ENCODE peak calls at places on chromosomes 12 and 14, in seven cellular contexts. One of them, this sample, is unnamed.

GRCh38 chr14:64746298-64747250 is 42.4 kb downstream of the PLEKHG3 start:
- DNase-seq in IMR-90: peak
- DNase-seq in cardiac muscle cell: no peak
- DNase-seq in CD4-positive, alpha-beta T cell: no peak
- DNase-seq in mammary epithelial cell: no peak
- DNase-seq in AG10803: peak
- DNase-seq in A549: no peak
- DNase-seq in this sample: no peak

GRCh38 chr14:93081875-93082570 is 33.7 kb downstream of the ITPK1 start:
- DNase-seq in IMR-90: no peak
- DNase-seq in cardiac muscle cell: no peak
- DNase-seq in CD4-positive, alpha-beta T cell: no peak
- DNase-seq in mammary epithelial cell: no peak
- DNase-seq in AG10803: no peak
- DNase-seq in A549: no peak
- DNase-seq in this sample: no peak

GRCh38 chr12:77401480-77402105 is 336.2 kb upstream of the E2F7 start:
- DNase-seq in IMR-90: no peak
- DNase-seq in cardiac muscle cell: no peak
- DNase-seq in CD4-positive, alpha-beta T cell: no peak
- DNase-seq in mammary epithelial cell: no peak
- DNase-seq in AG10803: peak
- DNase-seq in A549: no peak
- DNase-seq in this sample: no peak

GRCh38 chr12:91222746-91223145 is 40.1 kb upstream of the DCN start:
- DNase-seq in IMR-90: peak
- DNase-seq in cardiac muscle cell: no peak
- DNase-seq in CD4-positive, alpha-beta T cell: no peak
- DNase-seq in mammary epithelial cell: peak
- DNase-seq in AG10803: peak
- DNase-seq in A549: no peak
- DNase-seq in this sample: no peak

GRCh38 chr12:93050026-93050747 is 121.1 kb upstream of the EEA1 start:
- DNase-seq in IMR-90: peak
- DNase-seq in cardiac muscle cell: no peak
- DNase-seq in CD4-positive, alpha-beta T cell: no peak
- DNase-seq in mammary epithelial cell: peak
- DNase-seq in AG10803: peak
- DNase-seq in A549: no peak
- DNase-seq in this sample: peak

GRCh38 chr12:56053407-56053893 is 11.7 kb downstream of the RPS26 start:
- DNase-seq in IMR-90: no peak
- DNase-seq in cardiac muscle cell: no peak
- DNase-seq in CD4-positive, alpha-beta T cell: no peak
- DNase-seq in mammary epithelial cell: no peak
- DNase-seq in AG10803: no peak
- DNase-seq in A549: no peak
- DNase-seq in this sample: no peak

GRCh38 chr14:97977711-97978261 is 1180.6 kb downstream of the VRK1 start:
- DNase-seq in IMR-90: no peak
- DNase-seq in cardiac muscle cell: no peak
- DNase-seq in CD4-positive, alpha-beta T cell: peak
- DNase-seq in mammary epithelial cell: peak
- DNase-seq in AG10803: peak
- DNase-seq in A549: no peak
- DNase-seq in this sample: peak

GRCh38 chr14:25394356-25394755 is 344.4 kb upstream of the STXBP6 start:
- DNase-seq in IMR-90: no peak
- DNase-seq in cardiac muscle cell: no peak
- DNase-seq in CD4-positive, alpha-beta T cell: no peak
- DNase-seq in mammary epithelial cell: no peak
- DNase-seq in AG10803: no peak
- DNase-seq in A549: no peak
- DNase-seq in this sample: no peak

GRCh38 chr14:69663322-69663686 is 51.9 kb downstream of the SUSD6 start:
- DNase-seq in IMR-90: no peak
- DNase-seq in cardiac muscle cell: no peak
- DNase-seq in CD4-positive, alpha-beta T cell: no peak
- DNase-seq in mammary epithelial cell: no peak
- DNase-seq in AG10803: no peak
- DNase-seq in A549: no peak
- DNase-seq in this sample: no peak

GRCh38 chr14:69665596-69665995 is 54.2 kb downstream of the SUSD6 start:
- DNase-seq in IMR-90: no peak
- DNase-seq in cardiac muscle cell: no peak
- DNase-seq in CD4-positive, alpha-beta T cell: no peak
- DNase-seq in mammary epithelial cell: no peak
- DNase-seq in AG10803: peak
- DNase-seq in A549: no peak
- DNase-seq in this sample: no peak

GRCh38 chr14:69664190-69664742 is 52.9 kb downstream of the SUSD6 start:
- DNase-seq in IMR-90: no peak
- DNase-seq in cardiac muscle cell: no peak
- DNase-seq in CD4-positive, alpha-beta T cell: no peak
- DNase-seq in mammary epithelial cell: no peak
- DNase-seq in AG10803: no peak
- DNase-seq in A549: no peak
- DNase-seq in this sample: no peak

GRCh38 chr14:69666112-69666511 is 54.7 kb downstream of the SUSD6 start:
- DNase-seq in IMR-90: no peak
- DNase-seq in cardiac muscle cell: no peak
- DNase-seq in CD4-positive, alpha-beta T cell: no peak
- DNase-seq in mammary epithelial cell: no peak
- DNase-seq in AG10803: no peak
- DNase-seq in A549: no peak
- DNase-seq in this sample: no peak

DNA sequence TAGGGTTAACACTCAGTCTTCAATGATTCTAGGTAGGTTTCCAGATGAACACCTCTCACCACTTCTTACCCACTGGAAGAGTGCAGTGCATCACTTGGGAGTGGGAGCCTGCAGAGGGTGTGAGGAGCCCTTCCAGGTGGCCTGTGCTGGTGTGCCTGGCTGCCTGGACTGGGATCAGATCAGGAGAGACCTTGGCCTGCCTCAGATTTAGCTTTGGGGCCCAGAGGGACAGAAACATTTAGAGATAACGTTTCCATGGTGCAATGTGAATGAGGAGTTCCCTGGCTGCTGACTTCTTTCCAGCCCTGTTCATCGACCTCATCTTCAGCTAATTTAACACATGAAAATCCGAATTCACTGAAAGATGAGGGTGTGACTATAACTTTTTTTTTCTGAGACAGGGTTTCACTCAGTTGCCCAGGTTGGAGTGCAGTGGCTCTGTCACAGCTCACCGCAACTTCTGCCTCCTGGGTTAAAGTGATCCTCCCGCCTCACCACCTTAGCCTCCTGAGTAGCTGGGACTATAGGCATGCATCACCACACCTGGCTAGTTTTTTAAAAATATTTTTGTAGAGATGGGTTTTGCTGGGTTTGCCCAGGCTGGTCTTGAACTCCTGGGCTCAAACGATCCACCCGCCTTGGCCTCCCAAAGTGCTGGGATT is 53.6 kb downstream of the SUSD6 start:
- DNase-seq in IMR-90: no peak
- DNase-seq in cardiac muscle cell: peak
- DNase-seq in CD4-positive, alpha-beta T cell: no peak
- DNase-seq in mammary epithelial cell: no peak
- DNase-seq in AG10803: no peak
- DNase-seq in A549: no peak
- DNase-seq in this sample: no peak
- TF ChIP-seq CTCF in IMR-90: no peak
- TF ChIP-seq CTCF in cardiac muscle cell: no peak
- TF ChIP-seq CTCF in CD4-positive, alpha-beta T cell: no peak
- TF ChIP-seq CTCF in mammary epithelial cell: no peak
- TF ChIP-seq CTCF in AG10803: no peak
- TF ChIP-seq CTCF in A549: no peak
- TF ChIP-seq CTCF in this sample: no peak

GRCh38 chr14:103104389-103104653 is 9.8 kb downstream of the EXOC3L4 start:
- DNase-seq in IMR-90: no peak
- DNase-seq in cardiac muscle cell: no peak
- DNase-seq in CD4-positive, alpha-beta T cell: no peak
- DNase-seq in mammary epithelial cell: no peak
- DNase-seq in AG10803: no peak
- DNase-seq in A549: no peak
- DNase-seq in this sample: no peak

GRCh38 chr14:103104654-103105511 is 10.4 kb downstream of the EXOC3L4 start:
- DNase-seq in IMR-90: peak
- DNase-seq in cardiac muscle cell: peak
- DNase-seq in CD4-positive, alpha-beta T cell: peak
- DNase-seq in mammary epithelial cell: peak
- DNase-seq in AG10803: peak
- DNase-seq in A549: no peak
- DNase-seq in this sample: no peak

GRCh38 chr14:103102689-103103260 is 8.2 kb downstream of the EXOC3L4 start:
- DNase-seq in IMR-90: no peak
- DNase-seq in cardiac muscle cell: no peak
- DNase-seq in CD4-positive, alpha-beta T cell: no peak
- DNase-seq in mammary epithelial cell: no peak
- DNase-seq in AG10803: no peak
- DNase-seq in A549: no peak
- DNase-seq in this sample: no peak

GRCh38 chr14:103101964-103102688 is 7.6 kb downstream of the EXOC3L4 start:
- DNase-seq in IMR-90: no peak
- DNase-seq in cardiac muscle cell: no peak
- DNase-seq in CD4-positive, alpha-beta T cell: no peak
- DNase-seq in mammary epithelial cell: no peak
- DNase-seq in AG10803: no peak
- DNase-seq in A549: no peak
- DNase-seq in this sample: no peak

DNA sequence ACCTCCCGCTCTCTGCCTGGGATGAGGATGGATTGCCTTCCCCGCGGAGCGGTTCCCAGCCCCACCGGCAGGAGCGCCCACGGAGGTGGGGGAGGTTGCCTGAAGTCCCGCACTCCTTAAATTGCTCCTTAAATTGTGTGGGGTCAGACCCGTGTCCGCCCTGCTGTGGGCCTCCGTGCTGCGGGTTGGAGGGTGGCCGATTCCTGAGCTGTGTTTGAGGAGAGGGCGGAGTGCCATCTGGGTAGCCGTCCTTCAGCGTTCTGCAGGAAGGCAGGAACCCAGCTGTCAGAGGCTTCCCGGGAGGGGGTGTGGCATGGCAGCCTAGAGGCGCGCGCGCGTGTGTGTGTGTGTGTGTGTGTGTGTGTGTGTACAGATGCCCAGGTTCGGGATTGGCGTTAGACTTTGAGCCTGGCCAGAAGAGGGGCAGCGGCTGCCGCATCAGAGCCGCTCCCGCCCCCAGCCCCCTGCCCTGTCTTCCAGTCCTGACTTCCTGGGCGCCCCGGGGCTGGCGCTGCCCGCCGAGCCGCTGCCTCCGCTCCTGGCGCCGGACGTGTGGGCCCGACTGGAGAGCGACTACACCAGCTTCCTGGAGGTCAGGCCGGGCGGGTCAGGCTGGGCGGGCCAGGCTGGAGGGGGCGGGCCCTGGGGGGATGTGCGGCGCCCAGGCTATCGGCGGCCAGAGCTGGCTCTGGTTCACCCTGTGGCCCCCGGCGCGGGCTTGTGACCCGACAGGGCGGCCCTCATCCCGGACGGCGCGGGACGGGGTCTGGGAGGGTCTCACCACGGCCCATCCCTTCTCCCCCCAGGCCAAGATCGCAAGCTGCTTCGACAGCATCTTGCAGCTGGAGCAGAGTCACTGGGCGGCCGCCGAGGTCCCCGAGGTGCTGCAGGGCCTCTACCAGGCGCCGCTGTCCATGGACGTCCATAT is 9.2 kb downstream of the EXOC3L4 start:
- DNase-seq in IMR-90: peak
- DNase-seq in cardiac muscle cell: peak
- DNase-seq in CD4-positive, alpha-beta T cell: no peak
- DNase-seq in mammary epithelial cell: peak
- DNase-seq in AG10803: peak
- DNase-seq in A549: peak
- DNase-seq in this sample: no peak
- TF ChIP-seq CTCF in IMR-90: peak
- TF ChIP-seq CTCF in cardiac muscle cell: peak
- TF ChIP-seq CTCF in CD4-positive, alpha-beta T cell: no peak
- TF ChIP-seq CTCF in mammary epithelial cell: no peak
- TF ChIP-seq CTCF in AG10803: peak
- TF ChIP-seq CTCF in A549: peak
- TF ChIP-seq CTCF in this sample: peak

DNA sequence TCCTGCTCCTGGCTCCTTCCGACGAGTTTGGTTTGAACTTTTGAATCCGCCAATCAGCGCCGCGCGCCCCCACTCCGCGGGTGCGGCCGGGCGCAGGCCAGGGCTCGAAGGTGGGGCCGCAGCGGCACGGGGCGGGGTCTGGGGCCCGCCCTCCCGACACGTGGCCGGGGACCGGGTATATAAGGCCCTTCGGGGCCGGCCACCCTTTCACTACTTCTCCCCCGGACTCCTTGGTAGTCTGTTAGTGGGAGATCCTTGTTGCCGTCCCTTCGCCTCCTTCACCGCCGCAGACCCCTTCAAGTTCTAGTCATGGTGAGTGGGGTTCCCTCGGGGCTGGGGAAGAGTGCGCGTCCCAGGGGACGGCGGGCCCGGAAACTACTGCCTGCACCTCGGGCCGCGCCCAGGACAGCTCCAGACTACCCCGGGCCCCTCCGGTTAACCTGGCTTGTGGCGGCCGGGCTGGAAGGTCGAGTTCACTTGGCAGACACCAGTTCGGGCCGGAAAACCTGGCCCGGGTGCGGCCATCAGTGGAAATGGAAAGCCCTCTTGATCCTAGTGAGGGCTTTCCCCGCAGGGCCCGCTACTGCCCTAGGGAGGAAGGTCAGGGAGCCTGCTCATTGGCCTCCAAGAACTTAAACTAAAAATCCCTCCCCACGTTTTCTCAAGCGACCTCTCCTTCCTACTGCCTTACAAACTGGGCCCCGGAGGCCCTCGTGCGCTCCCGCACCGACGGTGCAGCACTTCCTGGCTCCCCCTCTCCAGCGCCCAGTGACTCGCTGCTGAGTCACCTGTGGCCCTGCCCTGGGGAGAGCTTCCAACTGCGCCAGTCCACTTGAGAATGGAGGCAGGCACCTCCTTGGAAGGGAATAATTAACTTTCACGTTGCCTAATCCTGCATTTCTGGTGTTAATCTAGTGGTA is at the start of gene TUBA1C:
- DNase-seq in IMR-90: peak
- DNase-seq in cardiac muscle cell: peak
- DNase-seq in CD4-positive, alpha-beta T cell: peak
- DNase-seq in mammary epithelial cell: peak
- DNase-seq in AG10803: peak
- DNase-seq in A549: peak
- DNase-seq in this sample: peak
- TF ChIP-seq CTCF in IMR-90: peak
- TF ChIP-seq CTCF in cardiac muscle cell: no peak
- TF ChIP-seq CTCF in CD4-positive, alpha-beta T cell: no peak
- TF ChIP-seq CTCF in mammary epithelial cell: no peak
- TF ChIP-seq CTCF in AG10803: no peak
- TF ChIP-seq CTCF in A549: no peak
- TF ChIP-seq CTCF in this sample: no peak

DNA sequence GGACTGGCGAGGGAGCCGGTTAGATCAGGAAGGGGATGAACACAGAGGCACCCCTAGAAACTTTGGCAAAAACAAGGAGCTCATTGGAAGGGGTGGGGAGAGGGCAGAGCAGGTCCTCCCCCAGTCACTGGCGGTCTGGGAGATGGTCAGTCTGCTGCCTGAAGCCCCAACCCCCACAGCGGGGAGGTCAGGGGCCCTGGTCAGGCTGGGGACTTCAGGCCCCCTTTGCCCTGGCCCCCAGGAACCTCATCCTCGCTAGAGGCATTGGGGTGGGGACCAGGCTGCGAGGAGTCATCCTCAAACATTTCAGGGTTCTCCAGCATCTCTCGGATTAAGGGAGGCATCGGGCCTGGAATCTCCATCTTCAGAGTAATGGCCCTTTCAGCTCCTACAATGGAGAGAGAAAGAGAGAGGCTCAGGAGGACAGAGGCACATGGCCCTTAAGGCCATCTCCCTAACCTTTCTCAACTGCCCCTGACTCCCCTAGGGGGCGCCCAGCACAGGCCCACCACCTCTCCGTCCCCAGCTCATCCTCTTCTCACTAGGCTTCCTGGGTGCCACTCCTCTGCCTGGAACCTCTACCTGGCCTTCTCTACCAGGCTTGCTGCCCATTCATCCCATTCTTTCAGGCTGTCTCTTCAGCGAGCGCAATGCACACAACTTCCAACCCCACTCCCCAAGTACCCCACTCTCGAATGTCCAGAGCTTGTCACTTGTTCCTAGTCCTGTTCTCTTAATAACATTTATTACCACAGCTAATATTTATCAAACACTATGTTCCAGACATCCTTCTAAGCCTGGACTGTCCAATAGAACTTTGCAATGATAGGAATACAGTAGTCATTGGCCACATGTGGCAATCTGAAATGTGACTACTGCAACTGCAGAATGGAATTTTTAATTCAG is 4.7 kb upstream of the ITGB7 start:
- DNase-seq in IMR-90: no peak
- DNase-seq in cardiac muscle cell: no peak
- DNase-seq in CD4-positive, alpha-beta T cell: no peak
- DNase-seq in mammary epithelial cell: no peak
- DNase-seq in AG10803: no peak
- DNase-seq in A549: no peak
- DNase-seq in this sample: no peak
- TF ChIP-seq CTCF in IMR-90: no peak
- TF ChIP-seq CTCF in cardiac muscle cell: peak
- TF ChIP-seq CTCF in CD4-positive, alpha-beta T cell: peak
- TF ChIP-seq CTCF in mammary epithelial cell: no peak
- TF ChIP-seq CTCF in AG10803: peak
- TF ChIP-seq CTCF in A549: peak
- TF ChIP-seq CTCF in this sample: peak

This sample was measured in retinal pigment epithelial cell.